ENCODE peak calls at places on chromosomes 2 and 18, in five cellular contexts. One of them, this sample, is unnamed.

GRCh38 chr2:234240917-234241316 is 190.4 kb downstream of the SPP2 start:
- DNase-seq in spleen: no peak
- DNase-seq in body of pancreas: no peak
- DNase-seq in Peyer's patch: no peak
- DNase-seq in endothelial cell of umbilical vein: peak
- DNase-seq in this sample: no peak

GRCh38 chr2:162058973-162059668 is 14.9 kb downstream of the DPP4 start:
- DNase-seq in body of pancreas: no peak
- DNase-seq in Peyer's patch: no peak
- DNase-seq in spleen: no peak
- DNase-seq in endothelial cell of umbilical vein: no peak
- DNase-seq in this sample: no peak

GRCh38 chr2:43160778-43161177 is 65.6 kb downstream of the ZFP36L2 start:
- DNase-seq in body of pancreas: no peak
- DNase-seq in Peyer's patch: peak
- DNase-seq in spleen: no peak
- DNase-seq in endothelial cell of umbilical vein: no peak
- DNase-seq in this sample: no peak

GRCh38 chr2:144414324-144414845 is 105.5 kb downstream of the ZEB2 start:
- DNase-seq in endothelial cell of umbilical vein: no peak
- DNase-seq in Peyer's patch: no peak
- DNase-seq in body of pancreas: peak
- DNase-seq in spleen: peak
- DNase-seq in this sample: no peak

GRCh38 chr2:19361325-19361990 is 3.0 kb upstream of the OSR1 start:
- DNase-seq in endothelial cell of umbilical vein: peak
- DNase-seq in Peyer's patch: peak
- DNase-seq in spleen: peak
- DNase-seq in body of pancreas: no peak
- DNase-seq in this sample: no peak

GRCh38 chr2:160970052-160970846 is 190.0 kb upstream of the TANK start:
- DNase-seq in spleen: no peak
- DNase-seq in Peyer's patch: no peak
- DNase-seq in endothelial cell of umbilical vein: peak
- DNase-seq in body of pancreas: peak
- DNase-seq in this sample: peak

GRCh38 chr18:79792988-79793355 is 4.8 kb upstream of the KCNG2 start:
- DNase-seq in Peyer's patch: no peak
- DNase-seq in spleen: peak
- DNase-seq in body of pancreas: peak
- DNase-seq in endothelial cell of umbilical vein: no peak
- DNase-seq in this sample: no peak

GRCh38 chr2:85430780-85431601 is 12.5 kb downstream of the SH2D6 start:
- DNase-seq in Peyer's patch: no peak
- DNase-seq in body of pancreas: no peak
- DNase-seq in endothelial cell of umbilical vein: no peak
- DNase-seq in spleen: no peak
- DNase-seq in this sample: peak

GRCh38 chr2:120958623-120959366 is 223.1 kb downstream of the GLI2 start:
- DNase-seq in endothelial cell of umbilical vein: no peak
- DNase-seq in body of pancreas: no peak
- DNase-seq in spleen: no peak
- DNase-seq in Peyer's patch: no peak
- DNase-seq in this sample: no peak

GRCh38 chr2:27606611-27607010 is 22.2 kb downstream of the CCDC121 start:
- DNase-seq in body of pancreas: no peak
- DNase-seq in Peyer's patch: no peak
- DNase-seq in endothelial cell of umbilical vein: no peak
- DNase-seq in spleen: no peak
- DNase-seq in this sample: no peak

GRCh38 chr18:48418000-48418399 is 8.8 kb upstream of the ZBTB7C start:
- DNase-seq in spleen: no peak
- DNase-seq in body of pancreas: no peak
- DNase-seq in Peyer's patch: no peak
- DNase-seq in endothelial cell of umbilical vein: no peak
- DNase-seq in this sample: no peak

GRCh38 chr2:115303-115702 is 69.0 kb upstream of the FAM110C start:
- DNase-seq in body of pancreas: no peak
- DNase-seq in spleen: no peak
- DNase-seq in endothelial cell of umbilical vein: no peak
- DNase-seq in Peyer's patch: no peak
- DNase-seq in this sample: peak

GRCh38 chr2:238868616-238869292 is 20.9 kb downstream of the TWIST2 start:
- DNase-seq in body of pancreas: peak
- DNase-seq in endothelial cell of umbilical vein: no peak
- DNase-seq in spleen: peak
- DNase-seq in Peyer's patch: no peak
- DNase-seq in this sample: peak

GRCh38 chr2:66872056-66872821 is 437.3 kb downstream of the MEIS1 start:
- DNase-seq in Peyer's patch: no peak
- DNase-seq in endothelial cell of umbilical vein: peak
- DNase-seq in spleen: no peak
- DNase-seq in body of pancreas: no peak
- DNase-seq in this sample: no peak

GRCh38 chr2:99035920-99036319 is 99.9 kb upstream of the CRACDL start:
- DNase-seq in endothelial cell of umbilical vein: no peak
- DNase-seq in spleen: no peak
- DNase-seq in Peyer's patch: no peak
- DNase-seq in body of pancreas: no peak
- DNase-seq in this sample: no peak

GRCh38 chr2:202941771-202942170 is 29.7 kb downstream of the CARF start:
- DNase-seq in body of pancreas: no peak
- DNase-seq in endothelial cell of umbilical vein: no peak
- DNase-seq in spleen: no peak
- DNase-seq in Peyer's patch: no peak
- DNase-seq in this sample: no peak

GRCh38 chr2:70962885-70963878 is 15.2 kb upstream of the ANKRD53 start:
- DNase-seq in endothelial cell of umbilical vein: no peak
- DNase-seq in body of pancreas: peak
- DNase-seq in spleen: peak
- DNase-seq in Peyer's patch: no peak
- DNase-seq in this sample: no peak

GRCh38 chr18:13280066-13280795 is 61.7 kb downstream of the LDLRAD4 start:
- DNase-seq in endothelial cell of umbilical vein: no peak
- DNase-seq in spleen: no peak
- DNase-seq in Peyer's patch: no peak
- DNase-seq in body of pancreas: no peak
- DNase-seq in this sample: no peak

GRCh38 chr2:189304360-189304759 is 124.8 kb upstream of the COL5A2 start:
- DNase-seq in spleen: no peak
- DNase-seq in body of pancreas: no peak
- DNase-seq in Peyer's patch: no peak
- DNase-seq in endothelial cell of umbilical vein: no peak
- DNase-seq in this sample: no peak

GRCh38 chr2:55363636-55364035 is 56.0 kb downstream of the CCDC88A start:
- DNase-seq in spleen: no peak
- DNase-seq in Peyer's patch: no peak
- DNase-seq in endothelial cell of umbilical vein: peak
- DNase-seq in body of pancreas: no peak
- DNase-seq in this sample: no peak

GRCh38 chr2:165693838-165694237 is 100.2 kb downstream of the GALNT3 start:
- DNase-seq in Peyer's patch: no peak
- DNase-seq in endothelial cell of umbilical vein: no peak
- DNase-seq in spleen: no peak
- DNase-seq in body of pancreas: no peak
- DNase-seq in this sample: no peak

GRCh38 chr2:42142476-42143184 is 26.5 kb upstream of the EML4 start:
- DNase-seq in body of pancreas: no peak
- DNase-seq in endothelial cell of umbilical vein: no peak
- DNase-seq in spleen: no peak
- DNase-seq in Peyer's patch: no peak
- DNase-seq in this sample: peak

GRCh38 chr2:98829586-98830270 is 98.8 kb upstream of the MGAT4A start:
- DNase-seq in Peyer's patch: no peak
- DNase-seq in spleen: no peak
- DNase-seq in endothelial cell of umbilical vein: no peak
- DNase-seq in body of pancreas: no peak
- DNase-seq in this sample: no peak

GRCh38 chr2:100291152-100291970 is 30.9 kb downstream of the LONRF2 start:
- DNase-seq in Peyer's patch: no peak
- DNase-seq in body of pancreas: peak
- DNase-seq in spleen: no peak
- DNase-seq in endothelial cell of umbilical vein: peak
- DNase-seq in this sample: peak

GRCh38 chr2:172097557-172098131 is 5.1 kb downstream of the DLX2 start:
- DNase-seq in spleen: no peak
- DNase-seq in endothelial cell of umbilical vein: no peak
- DNase-seq in Peyer's patch: no peak
- DNase-seq in body of pancreas: no peak
- DNase-seq in this sample: no peak

GRCh38 chr2:240452471-240453256 is 17.2 kb downstream of the GPC1 start:
- DNase-seq in spleen: peak
- DNase-seq in Peyer's patch: peak
- DNase-seq in endothelial cell of umbilical vein: peak
- DNase-seq in body of pancreas: peak
- DNase-seq in this sample: peak

GRCh38 chr2:74198461-74199274 is at the start of gene MTHFD2:
- DNase-seq in body of pancreas: peak
- DNase-seq in spleen: peak
- DNase-seq in endothelial cell of umbilical vein: peak
- DNase-seq in Peyer's patch: peak
- DNase-seq in this sample: peak

GRCh38 chr18:40824291-40824690 is 1130.7 kb upstream of the PIK3C3 start:
- DNase-seq in Peyer's patch: no peak
- DNase-seq in spleen: no peak
- DNase-seq in body of pancreas: no peak
- DNase-seq in endothelial cell of umbilical vein: no peak
- DNase-seq in this sample: no peak

GRCh38 chr2:86610871-86611270 is 12.8 kb downstream of the RNF103 start:
- DNase-seq in body of pancreas: no peak
- DNase-seq in Peyer's patch: no peak
- DNase-seq in spleen: no peak
- DNase-seq in endothelial cell of umbilical vein: no peak
- DNase-seq in this sample: no peak

GRCh38 chr2:20603791-20604190 is 47.1 kb downstream of the HS1BP3 start:
- DNase-seq in spleen: peak
- DNase-seq in body of pancreas: no peak
- DNase-seq in Peyer's patch: no peak
- DNase-seq in endothelial cell of umbilical vein: no peak
- DNase-seq in this sample: no peak

GRCh38 chr2:72883356-72883962 is 3.7 kb upstream of the SPR start:
- DNase-seq in Peyer's patch: no peak
- DNase-seq in endothelial cell of umbilical vein: peak
- DNase-seq in body of pancreas: no peak
- DNase-seq in spleen: no peak
- DNase-seq in this sample: peak

GRCh38 chr18:9827856-9828793 is 57.6 kb upstream of the TXNDC2 start:
- DNase-seq in Peyer's patch: no peak
- DNase-seq in body of pancreas: peak
- DNase-seq in endothelial cell of umbilical vein: peak
- DNase-seq in spleen: peak
- DNase-seq in this sample: no peak

GRCh38 chr18:72107647-72108046 is 436.5 kb downstream of the CBLN2 start:
- DNase-seq in endothelial cell of umbilical vein: peak
- DNase-seq in Peyer's patch: no peak
- DNase-seq in body of pancreas: no peak
- DNase-seq in spleen: no peak
- DNase-seq in this sample: no peak

GRCh38 chr2:241300000-241300399 is 15.5 kb downstream of the HDLBP start:
- DNase-seq in endothelial cell of umbilical vein: no peak
- DNase-seq in body of pancreas: no peak
- DNase-seq in Peyer's patch: no peak
- DNase-seq in spleen: no peak
- DNase-seq in this sample: no peak

GRCh38 chr2:228701506-228701905 is 520.0 kb upstream of the SPHKAP start:
- DNase-seq in Peyer's patch: no peak
- DNase-seq in body of pancreas: no peak
- DNase-seq in spleen: no peak
- DNase-seq in endothelial cell of umbilical vein: no peak
- DNase-seq in this sample: no peak

GRCh38 chr2:33134086-33134763 is 187.5 kb downstream of the LTBP1 start:
- DNase-seq in spleen: no peak
- DNase-seq in body of pancreas: peak
- DNase-seq in Peyer's patch: no peak
- DNase-seq in endothelial cell of umbilical vein: peak
- DNase-seq in this sample: no peak
- TF ChIP-seq POLR2A in spleen: no peak
- TF ChIP-seq POLR2A in body of pancreas: no peak
- TF ChIP-seq POLR2A in Peyer's patch: no peak
- TF ChIP-seq POLR2A in endothelial cell of umbilical vein: no peak
- TF ChIP-seq POLR2A in this sample: no peak

GRCh38 chr2:106191511-106192016 is 2.5 kb downstream of the UXS1 start:
- DNase-seq in spleen: no peak
- DNase-seq in endothelial cell of umbilical vein: no peak
- DNase-seq in Peyer's patch: no peak
- DNase-seq in body of pancreas: no peak
- DNase-seq in this sample: no peak
- H3K27ac ChIP-seq in spleen: no peak
- H3K27ac ChIP-seq in endothelial cell of umbilical vein: no peak
- H3K27ac ChIP-seq in Peyer's patch: no peak
- H3K27ac ChIP-seq in body of pancreas: no peak
- H3K27ac ChIP-seq in this sample: no peak

GRCh38 chr2:231786177-231786916 is at the start of gene COPS7B:
- DNase-seq in spleen: peak
- DNase-seq in body of pancreas: peak
- DNase-seq in endothelial cell of umbilical vein: peak
- DNase-seq in Peyer's patch: peak
- DNase-seq in this sample: peak
- TF ChIP-seq POLR2A in spleen: no peak
- TF ChIP-seq POLR2A in body of pancreas: no peak
- TF ChIP-seq POLR2A in endothelial cell of umbilical vein: peak
- TF ChIP-seq POLR2A in Peyer's patch: no peak
- TF ChIP-seq POLR2A in this sample: peak

GRCh38 chr2:210461401-210461800 is 15.2 kb downstream of the LANCL1 start:
- DNase-seq in spleen: no peak
- DNase-seq in Peyer's patch: no peak
- DNase-seq in body of pancreas: no peak
- DNase-seq in endothelial cell of umbilical vein: no peak
- DNase-seq in this sample: no peak

GRCh38 chr2:210458395-210458794 is 18.2 kb downstream of the LANCL1 start:
- DNase-seq in body of pancreas: no peak
- DNase-seq in Peyer's patch: no peak
- DNase-seq in endothelial cell of umbilical vein: no peak
- DNase-seq in spleen: no peak
- DNase-seq in this sample: no peak

GRCh38 chr2:210460863-210461227 is 15.7 kb downstream of the LANCL1 start:
- DNase-seq in endothelial cell of umbilical vein: no peak
- DNase-seq in spleen: no peak
- DNase-seq in body of pancreas: no peak
- DNase-seq in Peyer's patch: no peak
- DNase-seq in this sample: no peak

GRCh38 chr2:210459925-210460862 is 16.4 kb downstream of the LANCL1 start:
- DNase-seq in body of pancreas: no peak
- DNase-seq in endothelial cell of umbilical vein: no peak
- DNase-seq in spleen: no peak
- DNase-seq in Peyer's patch: no peak
- DNase-seq in this sample: no peak

DNA sequence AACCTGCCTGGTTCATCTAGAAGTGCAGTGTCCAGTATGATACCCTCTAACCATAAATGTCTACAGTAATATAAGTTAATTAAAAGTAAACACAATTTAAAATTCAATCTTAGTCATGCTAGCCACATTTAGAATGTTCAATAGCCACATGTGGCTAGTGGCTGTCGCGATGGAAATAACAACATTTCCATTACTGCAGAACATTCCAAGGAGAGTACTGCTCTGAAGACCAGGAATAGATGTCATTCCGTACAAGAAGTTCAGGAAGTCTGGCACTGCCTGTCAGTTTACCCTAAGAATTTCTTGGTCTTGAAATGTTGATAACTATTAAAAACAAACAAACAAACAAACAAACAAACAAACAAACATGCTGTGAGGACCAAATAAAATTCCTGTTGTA is 17.2 kb downstream of the LANCL1 start:
- DNase-seq in Peyer's patch: no peak
- DNase-seq in spleen: no peak
- DNase-seq in endothelial cell of umbilical vein: no peak
- DNase-seq in body of pancreas: no peak
- DNase-seq in this sample: no peak
- H3K27ac ChIP-seq in Peyer's patch: no peak
- H3K27ac ChIP-seq in spleen: no peak
- H3K27ac ChIP-seq in endothelial cell of umbilical vein: no peak
- H3K27ac ChIP-seq in body of pancreas: no peak
- H3K27ac ChIP-seq in this sample: no peak